ENCODE peak calls at places on chromosome 4, in four cellular contexts. N is tibial artery, M is AG04450, I is fibroblast of lung. P is an unnamed sample.

GRCh38 chr4:108355523-108356208 is 186.9 kb upstream of the LEF1 start:
- DNase-seq in N (no peak), I (peak), M (no peak), P (no peak)

GRCh38 chr4:136650541-136651277 is 881.6 kb downstream of the PCDH18 start:
- DNase-seq in N (no peak), I (peak), M (no peak), P (no peak)

GRCh38 chr4:6803246-6803645 is 20.7 kb downstream of the KIAA0232 start:
- DNase-seq in M (no peak), I (no peak), N (no peak), P (no peak)

GRCh38 chr4:15963568-15963967 is 593 bp upstream of the FGFBP2 start:
- DNase-seq in M (no peak), N (no peak), I (no peak), P (no peak)

GRCh38 chr4:26131053-26131452 is 189.8 kb upstream of the RBPJ start:
- DNase-seq in M (no peak), N (no peak), I (no peak), P (no peak)

GRCh38 chr4:56654238-56654632 is 26.9 kb downstream of the HOPX start:
- DNase-seq in N (no peak), I (peak), M (no peak), P (no peak)

GRCh38 chr4:113031212-113031611 is 18.2 kb upstream of the ANK2 start:
- DNase-seq in I (no peak), M (no peak), N (no peak), P (no peak)

GRCh38 chr4:119683518-119683917 is 54.9 kb upstream of the PDE5A start:
- DNase-seq in M (peak), N (no peak), I (peak), P (no peak)

GRCh38 chr4:105715692-105716278 is 7.2 kb downstream of the GSTCD start:
- DNase-seq in N (no peak), I (peak), M (no peak), P (no peak)

GRCh38 chr4:20682853-20683252 is 17.4 kb upstream of the PACRGL start:
- DNase-seq in M (no peak), I (no peak), N (no peak), P (no peak)

GRCh38 chr4:3371038-3371437 is 70.7 kb upstream of the HGFAC start:
- DNase-seq in I (peak), N (no peak), M (no peak), P (no peak)
- H3K4me3 ChIP-seq in I (no peak), N (no peak), M (no peak), P (no peak)

DNA sequence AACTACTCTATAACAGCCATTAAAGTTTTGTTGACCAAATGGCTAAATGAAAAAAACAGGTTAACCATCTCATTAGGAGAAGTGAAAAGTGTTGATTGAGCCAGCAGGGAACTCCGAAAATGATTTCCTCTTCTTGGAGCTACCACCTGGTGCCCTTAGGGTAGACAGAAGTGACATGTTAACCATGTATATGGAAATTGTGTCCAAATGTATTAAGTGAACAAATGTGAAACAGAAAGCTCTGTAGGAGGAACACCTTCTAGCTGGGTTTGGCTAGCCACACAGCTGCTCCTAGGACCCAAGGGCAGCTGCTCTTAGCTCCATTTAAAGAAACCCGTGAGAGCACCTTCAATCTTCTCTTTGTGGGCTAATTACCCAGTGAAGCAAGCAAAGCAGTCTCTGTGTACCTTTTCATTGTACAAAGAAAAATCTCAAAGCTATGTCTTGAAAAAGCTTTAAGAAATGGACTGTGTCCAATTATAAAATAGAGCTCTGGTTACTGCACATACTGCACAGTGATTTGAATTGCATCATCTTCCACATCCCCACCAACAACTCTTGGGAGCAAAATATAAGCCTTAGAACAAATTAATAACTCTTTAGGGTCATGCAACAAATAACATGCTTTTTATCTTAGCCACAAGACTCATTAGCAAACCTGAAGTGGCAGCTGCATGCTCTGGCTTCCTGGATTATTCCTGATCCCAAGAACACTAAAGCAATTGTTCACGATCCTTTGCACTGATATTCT is 59.2 kb upstream of the PARM1 start:
- DNase-seq in I (no peak), N (no peak), M (no peak), P (no peak)
- H3K4me3 ChIP-seq in I (no peak), N (no peak), M (no peak), P (no peak)

GRCh38 chr4:156953951-156954350 is 17.6 kb downstream of the PDGFC start:
- DNase-seq in M (no peak), I (no peak), N (no peak), P (no peak)

GRCh38 chr4:156950950-156951349 is 20.6 kb downstream of the PDGFC start:
- DNase-seq in I (no peak), M (no peak), N (no peak), P (no peak)

GRCh38 chr4:156954598-156954997 is 17.0 kb downstream of the PDGFC start:
- DNase-seq in I (no peak), M (no peak), N (no peak), P (peak)

GRCh38 chr4:156950090-156950489 is 21.5 kb downstream of the PDGFC start:
- DNase-seq in M (no peak), I (no peak), N (no peak), P (no peak)

GRCh38 chr4:156952078-156952759 is 19.4 kb downstream of the PDGFC start:
- DNase-seq in I (peak), N (no peak), M (no peak), P (no peak)
- H3K4me3 ChIP-seq in I (no peak), N (no peak), M (no peak), P (no peak)

GRCh38 chr4:89251396-89251795 is 56.2 kb downstream of the GPRIN3 start:
- DNase-seq in I (no peak), N (no peak), M (no peak), P (no peak)

GRCh38 chr4:89254847-89255246 is 52.8 kb downstream of the GPRIN3 start:
- DNase-seq in I (peak), M (no peak), N (no peak), P (no peak)

GRCh38 chr4:89256203-89256800 is 51.3 kb downstream of the GPRIN3 start:
- DNase-seq in I (no peak), M (no peak), N (no peak), P (no peak)

GRCh38 chr4:89253306-89253705 is 54.3 kb downstream of the GPRIN3 start:
- DNase-seq in N (no peak), M (no peak), I (no peak), P (no peak)

DNA sequence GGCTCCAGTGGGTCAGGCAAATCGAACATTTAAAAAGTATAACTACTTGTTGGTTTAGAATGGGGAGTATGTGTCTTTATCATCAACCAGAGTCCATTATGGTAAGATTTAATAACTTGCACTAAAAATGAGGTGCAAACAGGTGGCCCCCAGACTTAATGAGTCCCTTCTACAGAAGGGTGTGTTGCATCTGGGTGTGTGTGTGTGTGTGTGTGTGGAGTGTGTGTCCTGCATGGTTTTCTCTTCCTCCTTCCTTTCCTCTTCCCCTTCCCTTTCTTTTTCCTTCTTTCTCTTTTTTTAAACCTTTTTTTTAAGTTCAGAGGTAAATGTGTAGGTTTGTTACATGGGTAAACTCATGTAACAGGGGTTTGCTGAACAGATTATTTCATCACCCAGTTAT is 53.7 kb downstream of the GPRIN3 start:
- DNase-seq in M (no peak), N (no peak), I (no peak), P (no peak)
- H3K4me3 ChIP-seq in M (no peak), N (no peak), I (no peak), P (no peak)

GRCh38 chr4:4423706-4424498 is 37.0 kb downstream of the NSG1 start:
- DNase-seq in N (no peak), M (no peak), I (no peak), P (no peak)
- H3K4me3 ChIP-seq in N (no peak), M (no peak), I (no peak), P (no peak)